ENCODE peak calls at places on chromosomes 7 and 10, in five cellular contexts. E, X, S, R and W are unnamed samples.

GRCh38 chr10:90112681-90113080 is 411.3 kb downstream of the KIF20B start:
- DNase-seq in X (no peak), E (no peak), R (no peak), S (no peak), W (no peak)

GRCh38 chr10:99926925-99927718 is 82.6 kb downstream of the DNMBP start:
- DNase-seq in X (no peak), S (no peak), E (no peak), R (no peak), W (no peak)

GRCh38 chr7:28349637-28350036 is 62.7 kb upstream of the CREB5 start:
- DNase-seq in E (no peak), X (no peak), R (no peak), S (no peak), W (no peak)

GRCh38 chr7:45872116-45873034 is 507 bp downstream of the CCDC201 start:
- DNase-seq in S (no peak), E (peak; percentile 57), R (no peak), X (no peak), W (peak; percentile 2)

GRCh38 chr7:74069086-74069541 is 14.5 kb upstream of the LIMK1 start:
- DNase-seq in S (no peak), X (no peak), R (no peak), E (peak; percentile 14), W (no peak)

GRCh38 chr10:8402469-8403074 is 348.1 kb downstream of the GATA3 start:
- DNase-seq in X (no peak), S (no peak), R (no peak), E (no peak), W (no peak)

GRCh38 chr7:155194531-155195140 is 103.0 kb upstream of the INSIG1 start:
- DNase-seq in R (no peak), S (no peak), E (no peak), X (no peak), W (no peak)

GRCh38 chr10:126500866-126501265 is 112.6 kb upstream of the ADAM12 start:
- DNase-seq in R (no peak), E (no peak), X (no peak), S (no peak), W (no peak)

GRCh38 chr10:70515035-70515702 is 36.6 kb downstream of the PALD1 start:
- DNase-seq in S (no peak), E (no peak), R (no peak), X (no peak), W (no peak)

GRCh38 chr7:159099217-159099655 is 45.4 kb downstream of the VIPR2 start:
- DNase-seq in R (no peak), X (no peak), E (no peak), S (no peak), W (no peak)

GRCh38 chr7:147510913-147511312 is 1079.7 kb upstream of the C7orf33 start:
- DNase-seq in S (no peak), R (no peak), E (no peak), X (no peak), W (no peak)

GRCh38 chr7:125892434-125892833 is 962.8 kb upstream of the POT1 start:
- DNase-seq in E (no peak), S (no peak), R (no peak), X (no peak), W (no peak)

GRCh38 chr10:21300546-21300945 is 224.9 kb downstream of the SKIDA1 start:
- DNase-seq in R (no peak), X (no peak), E (no peak), S (no peak), W (no peak)

GRCh38 chr10:99711129-99711719 is 20.7 kb downstream of the COX15 start:
- DNase-seq in S (peak; percentile 39), E (peak; percentile 42), X (no peak), R (peak; percentile 15), W (peak; percentile 51)

GRCh38 chr7:88224596-88225275 is 4.9 kb upstream of the SRI start:
- DNase-seq in X (no peak), R (no peak), E (no peak), S (no peak), W (peak; percentile 55)

GRCh38 chr7:29987821-29988317 is 1.7 kb downstream of the SCRN1 start:
- DNase-seq in R (no peak), X (no peak), S (peak; percentile 36), E (no peak), W (no peak)

GRCh38 chr7:129650056-129650758 is 38.7 kb downstream of the NRF1 start:
- DNase-seq in S (no peak), X (no peak), R (no peak), E (no peak), W (no peak)

GRCh38 chr7:148921189-148921588 is 37.1 kb upstream of the EZH2 start:
- DNase-seq in E (no peak), S (no peak), X (no peak), R (no peak), W (no peak)

DNA sequence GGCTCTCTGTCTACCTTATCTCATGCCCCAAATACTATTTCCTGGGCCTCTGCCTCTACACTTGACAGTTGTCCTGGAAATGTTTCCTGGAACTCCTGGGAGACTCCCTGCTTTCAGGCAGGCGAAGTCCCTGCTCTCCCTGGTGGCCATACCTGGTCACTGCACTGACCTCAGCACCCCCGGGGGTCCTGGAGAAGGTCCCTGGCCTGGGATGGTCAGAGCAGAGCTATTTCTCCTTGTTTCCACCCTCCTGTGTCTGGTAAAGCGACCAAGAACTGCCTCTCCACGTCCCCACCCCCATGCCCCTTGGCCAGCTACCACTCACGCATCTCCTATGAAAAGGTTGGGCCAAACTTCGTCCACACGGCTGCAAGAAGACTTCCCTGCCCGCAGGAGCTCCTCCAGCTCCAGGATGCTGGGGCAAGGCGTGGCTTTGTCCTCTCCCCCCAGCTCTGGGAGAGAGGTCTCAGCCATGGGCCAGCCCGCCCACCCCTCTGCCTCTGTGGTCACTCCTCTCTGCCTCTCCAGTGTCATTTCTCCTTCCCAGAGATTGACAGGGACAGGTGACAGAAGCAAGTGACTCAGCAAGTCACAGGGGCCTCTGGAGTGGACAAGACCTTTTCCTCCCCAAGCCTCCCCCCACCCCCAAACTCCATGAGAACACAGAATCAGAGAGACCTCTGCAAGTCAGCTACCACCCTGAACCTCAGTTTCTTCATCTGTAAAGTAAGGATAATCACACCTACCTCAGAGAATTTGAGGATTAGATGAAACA is 2.6 kb upstream of the SAMD8 start:
- DNase-seq in R (no peak), S (peak; percentile 83), E (peak; percentile 85), X (peak; percentile 27), W (no peak)
- TF ChIP-seq GABPA in R (no peak), S (no peak), E (no peak), X (no peak), W (no peak)

GRCh38 chr10:114590983-114591382 is 67.1 kb downstream of the ABLIM1 start:
- DNase-seq in R (no peak), X (no peak), E (no peak), S (no peak), W (no peak)
- H3K27ac ChIP-seq in R (no peak overlapping the region), X (no peak overlapping the region), E (no peak overlapping the region), S (no peak overlapping the region), W (no peak overlapping the region)

DNA sequence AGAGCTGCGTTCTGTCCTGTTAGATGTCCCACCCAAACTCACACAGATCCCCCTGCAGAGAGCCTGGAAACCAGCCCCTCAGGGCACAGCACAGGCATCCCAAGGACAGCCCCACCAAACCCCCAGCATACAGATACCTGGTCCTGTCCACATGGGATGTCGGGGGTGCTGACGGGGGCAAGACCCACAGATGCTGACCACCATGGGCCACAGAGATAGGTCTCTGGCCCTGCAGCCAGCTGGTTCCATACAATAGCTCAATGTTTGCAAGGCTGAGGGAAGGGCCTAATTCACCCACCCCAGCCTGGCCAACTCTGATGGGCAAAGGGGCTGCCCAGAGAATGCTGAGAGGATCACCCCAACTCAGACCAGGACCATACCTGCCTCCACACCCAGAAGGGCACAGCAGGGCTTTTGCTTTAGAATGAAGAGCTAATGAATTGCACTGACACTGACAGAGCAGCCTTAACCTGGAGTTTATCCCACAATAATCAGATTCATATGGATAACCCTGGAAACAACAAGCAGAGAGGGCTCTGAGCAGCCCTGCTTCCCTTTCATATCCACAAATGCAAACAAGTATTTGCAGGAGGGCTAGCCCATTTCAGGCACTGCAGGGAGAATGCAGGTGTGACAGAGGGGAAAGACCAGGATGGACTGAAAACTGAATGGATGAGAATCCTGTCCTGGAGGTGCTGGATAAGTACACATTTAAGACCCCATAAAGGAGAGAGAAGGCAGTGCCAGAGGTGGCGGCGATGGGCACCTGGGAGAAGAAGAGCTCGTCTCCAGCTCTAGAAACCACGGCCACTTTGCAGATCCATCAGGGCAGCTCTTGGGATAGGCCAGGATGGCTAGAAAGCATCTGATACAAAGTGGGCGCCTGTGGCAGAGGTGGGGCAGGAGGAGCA is 126.7 kb downstream of the TNS3 start:
- DNase-seq in E (no peak), X (no peak), R (no peak), S (no peak), W (no peak)
- H3K4me3 ChIP-seq in E (no peak overlapping the region), X (no peak overlapping the region), R (no peak overlapping the region), S (no peak overlapping the region), W (no peak overlapping the region)

DNA sequence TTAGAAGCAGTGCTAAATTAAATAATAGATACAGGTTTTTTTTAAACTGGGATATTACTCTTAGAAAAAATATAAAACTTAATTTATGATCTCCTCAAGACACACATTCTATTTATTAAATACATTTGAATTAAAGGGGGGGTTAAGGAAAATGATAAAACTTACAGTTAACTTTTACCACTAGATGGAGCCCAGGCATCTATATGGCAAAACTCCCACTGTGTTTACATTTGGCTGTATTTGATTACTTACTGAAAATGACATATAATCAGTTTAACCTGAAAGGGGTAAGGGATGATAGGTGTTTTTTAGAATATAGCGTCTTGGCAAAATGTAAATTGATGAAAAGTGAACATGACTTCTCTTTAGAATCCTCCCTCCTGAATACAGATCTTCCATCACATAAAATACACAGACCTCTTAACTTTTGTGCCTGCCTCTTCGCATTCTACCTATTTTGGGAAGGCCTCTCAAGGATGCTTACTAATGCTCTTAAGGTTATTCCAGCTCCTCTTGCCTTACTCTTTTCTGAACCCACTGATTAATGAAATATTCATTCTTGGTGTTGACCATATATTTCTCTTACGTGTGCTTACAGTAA is 235.7 kb downstream of the AGMO start:
- DNase-seq in X (no peak), E (no peak), R (no peak), S (peak; percentile 32), W (no peak)
- TF ChIP-seq GABPA in X (no peak), E (no peak), R (no peak), S (no peak), W (no peak)